ENCODE peak calls at places on chromosomes 4 and X, in ten cellular contexts. P is sigmoid colon, Y is lower lobe of right lung, H is OCI-LY7, U is neural progenitor cell, K is AG04450, A is dorsolateral prefrontal cortex, J is HL-60, E is A549, C is keratinocyte. T is an unnamed sample.

GRCh38 chr4:185513489-185514181 is 21.7 kb downstream of the PDLIM3 start:
- DNase-seq in H (no peak), K (no peak), C (no peak), P (peak; percentile 63), Y (no peak), J (peak; percentile 16), A (no peak), E (no peak), U (no peak), T (peak; percentile 55)

GRCh38 chr4:164440196-164440595 is 313.7 kb upstream of the SMIM31 start:
- DNase-seq in C (peak; percentile 86), U (no peak), K (no peak), E (no peak), A (no peak), Y (no peak), J (no peak), P (no peak), H (no peak), T (peak; percentile 78)

GRCh38 chr4:154082760-154083530 is 294.1 kb upstream of the SFRP2 start:
- DNase-seq in K (no peak), H (peak; percentile 8), U (peak; percentile 69), J (no peak), A (no peak), C (no peak), E (peak; percentile 13), Y (no peak), P (no peak), T (no peak)

GRCh38 chr4:154529737-154530136 is 20.5 kb downstream of the PLRG1 start:
- DNase-seq in J (no peak), K (no peak), A (no peak), P (no peak), C (no peak), Y (no peak), U (no peak), H (no peak), E (no peak), T (no peak)

GRCh38 chr4:68272860-68273259 is 27.4 kb upstream of the TMPRSS11B start:
- DNase-seq in U (peak; percentile 28), A (no peak), P (no peak), C (no peak), J (no peak), Y (no peak), K (no peak), E (no peak), H (no peak), T (no peak)

GRCh38 chr4:121656269-121656641 is 40.5 kb downstream of the ANXA5 start:
- DNase-seq in K (peak; percentile 37), J (peak; percentile 23), H (peak; percentile 47), C (peak; percentile 9), Y (peak; percentile 51), P (no peak), U (peak; percentile 72), E (peak; percentile 69), A (peak; percentile 48), T (peak; percentile 85)

GRCh38 chrX:30150196-30150895 is 65.0 kb upstream of the MAGEB2 start:
- DNase-seq in C (no peak), Y (no peak), H (no peak), E (no peak), P (no peak), A (no peak), J (no peak), K (no peak), U (no peak), T (no peak)

GRCh38 chr4:40881096-40881495 is 131.3 kb downstream of the NSUN7 start:
- DNase-seq in Y (no peak), U (no peak), C (no peak), H (no peak), A (no peak), P (no peak), J (no peak), E (no peak), K (no peak), T (no peak)

GRCh38 chr4:82753725-82754410 is 44.7 kb downstream of the SCD5 start:
- DNase-seq in J (no peak), H (no peak), E (no peak), P (no peak), A (no peak), C (no peak), K (no peak), Y (no peak), U (no peak), T (no peak)

GRCh38 chr4:130296448-130296847 is 1200.5 kb downstream of the C4orf33 start:
- DNase-seq in A (no peak), J (no peak), Y (no peak), C (no peak), K (no peak), P (no peak), H (no peak), U (no peak), E (no peak), T (no peak)

GRCh38 chr4:130288576-130288975 is 1192.6 kb downstream of the C4orf33 start:
- DNase-seq in C (no peak), J (no peak), U (peak; percentile 55), P (no peak), E (no peak), K (no peak), Y (no peak), H (no peak), A (no peak), T (no peak)

DNA sequence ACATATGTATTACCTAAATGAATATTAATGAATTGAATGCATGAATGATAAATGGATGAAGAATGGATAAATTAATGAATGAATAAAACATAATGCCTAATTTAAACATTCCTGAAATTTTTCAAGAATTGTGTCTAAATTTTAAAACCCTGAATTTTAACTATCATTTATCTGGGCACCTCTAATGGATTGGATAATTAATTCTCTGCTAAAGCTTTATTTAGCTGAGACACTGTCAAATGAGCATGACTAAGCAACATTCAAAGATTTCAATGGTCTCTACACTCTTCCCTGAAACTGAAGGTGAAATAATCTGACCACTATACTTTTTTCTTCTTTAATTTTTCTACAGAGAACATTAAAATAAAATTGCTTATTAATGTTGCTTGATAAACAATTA is 1197.7 kb downstream of the C4orf33 start:
- DNase-seq in Y (no peak), H (no peak), J (no peak), A (no peak), C (no peak), P (no peak), E (no peak), K (no peak), U (no peak), T (no peak)
- H3K27ac ChIP-seq in Y (no peak overlapping the region), H (no peak overlapping the region), J (no peak overlapping the region), A (no peak overlapping the region), C (no peak overlapping the region), P (no peak overlapping the region), E (no peak overlapping the region), K (no peak overlapping the region), U (no peak overlapping the region), T (no peak overlapping the region)

DNA sequence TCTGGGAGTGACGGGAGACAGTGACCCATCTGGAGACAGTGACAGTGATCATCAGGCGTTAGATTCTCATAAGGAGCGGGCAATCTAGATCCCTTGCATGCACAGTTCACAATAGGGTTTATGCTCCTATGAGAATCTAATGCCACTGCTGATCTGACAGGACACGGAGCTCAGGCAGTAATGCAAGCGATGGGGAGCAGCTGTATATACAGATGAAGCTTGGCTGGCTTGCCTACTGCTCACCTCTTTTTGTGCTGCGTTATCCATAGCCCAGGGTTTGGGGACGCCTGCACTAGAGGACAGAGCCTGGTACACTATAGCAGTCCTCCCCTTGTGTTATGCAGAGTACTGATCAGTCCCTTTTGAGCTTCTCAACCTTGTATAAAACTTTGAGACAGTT is 23.5 kb downstream of the NFKB1 start:
- DNase-seq in K (no peak), J (no peak), A (no peak), P (no peak), U (no peak), C (no peak), E (no peak), H (no peak), Y (no peak), T (no peak)
- H3K4me3 ChIP-seq in K (no peak overlapping the region), J (no peak overlapping the region), A (no peak overlapping the region), P (no peak overlapping the region), U (no peak overlapping the region), C (no peak overlapping the region), E (no peak overlapping the region), H (no peak overlapping the region), Y (no peak overlapping the region), T (no peak overlapping the region)

GRCh38 chrX:53049127-53049517 is 533 bp downstream of the GPR173 start:
- DNase-seq in U (peak; percentile 39), A (no peak), J (no peak), Y (no peak), C (no peak), E (no peak), H (no peak), K (no peak), P (no peak), T (no peak)

GRCh38 chrX:53050841-53051240 is 2.3 kb downstream of the GPR173 start:
- DNase-seq in A (no peak), Y (no peak), P (no peak), E (no peak), H (no peak), J (no peak), C (no peak), K (no peak), U (no peak), T (no peak)

GRCh38 chrX:53048169-53049126 is at the start of gene GPR173:
- DNase-seq in H (peak; percentile 56), C (no peak), P (peak; percentile 76), J (no peak), E (no peak), K (peak; percentile 21), U (peak; percentile 74), A (peak; percentile 61), Y (peak; percentile 50), T (peak; percentile 43)

GRCh38 chrX:53045002-53045401 is 3.6 kb upstream of the GPR173 start:
- DNase-seq in U (no peak), A (no peak), H (no peak), C (no peak), E (no peak), K (no peak), Y (no peak), P (no peak), J (no peak), T (no peak)

GRCh38 chrX:53047228-53047627 is 1.4 kb upstream of the GPR173 start:
- DNase-seq in P (no peak), C (no peak), J (no peak), H (peak; percentile 9), A (no peak), E (no peak), K (no peak), U (no peak), Y (no peak), T (no peak)
- TF ChIP-seq CTCF in P (no peak), C (no peak), J (no peak), H (peak; percentile 52), A (peak; percentile 8), E (peak; percentile 8), K (peak; percentile 53), U (peak; percentile 47), Y (no peak), T (peak; percentile 60)

DNA sequence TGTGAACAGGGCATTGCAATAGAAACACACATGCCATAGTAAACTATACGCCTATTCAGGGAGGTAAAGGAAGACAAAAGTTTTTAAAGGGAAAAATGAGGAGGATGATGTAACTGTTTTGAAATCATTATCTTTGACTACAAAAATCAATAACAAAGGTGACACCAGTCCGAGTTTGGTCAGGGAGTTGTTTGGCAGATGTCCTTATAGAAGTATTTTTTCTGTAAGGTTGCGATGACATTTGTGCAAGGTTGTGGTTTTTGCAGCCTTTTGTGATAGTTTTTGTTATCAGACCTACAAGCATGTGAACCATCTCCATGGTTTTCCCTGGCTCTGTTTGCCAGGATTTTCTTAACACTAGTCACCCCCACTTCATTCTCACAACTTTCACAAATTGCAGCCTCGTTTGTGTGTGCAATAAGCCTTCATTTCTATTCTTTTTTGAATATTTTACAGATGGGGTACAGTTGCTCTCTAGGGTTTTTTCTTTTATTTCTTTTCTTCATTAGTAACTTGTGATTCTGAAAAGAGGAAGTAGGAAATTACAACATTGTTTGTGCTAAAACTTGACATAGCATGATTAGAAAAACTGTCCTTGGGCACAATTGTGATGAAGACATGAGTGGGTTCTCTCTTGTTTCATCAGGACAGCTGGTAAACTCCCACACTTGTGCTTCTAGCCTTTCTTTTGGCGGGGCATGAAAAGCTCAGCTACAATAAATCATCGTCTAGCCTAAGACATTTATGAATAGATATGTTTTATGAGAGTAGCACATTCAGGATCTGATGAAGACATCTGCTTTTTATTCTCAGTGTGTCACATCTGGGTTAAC is 60.2 kb upstream of the PNPLA4 start:
- DNase-seq in P (no peak), H (peak; percentile 1), Y (no peak), A (no peak), C (no peak), K (no peak), J (peak; percentile 52), U (no peak), E (no peak), T (peak; percentile 10)
- H3K27ac ChIP-seq in P (no peak overlapping the region), H (no peak overlapping the region), Y (no peak overlapping the region), A (no peak overlapping the region), C (peak overlapping the region; percentile 45), K (peak overlapping the region; percentile 52), J (peak overlapping the region; percentile 67), U (no peak overlapping the region), E (no peak overlapping the region), T (peak overlapping the region; percentile 27)